ENCODE peak calls at places on chromosome 12, in ten cellular contexts. Z is AML-193; Q is GM04504; P is skeletal muscle cell; N is stromal cell of bone marrow; A is GM20000; K is stimulated activated CD4-positive, alpha-beta T cell treated with anti-CD3 and anti-CD28 coated beads, Interleukin-2, amount 100 ng/mL, for 24 hours; J is A172; M is ELR; O is hypothalamus. H is an unnamed sample.

GRCh38 chr12:109020750-109021380 is at the start of gene SVOP:
- DNase-seq in Z (no peak), Q (peak; percentile 40), P (peak; percentile 43), N (peak; percentile 39), A (peak; percentile 28), K (peak; percentile 54), J (peak; percentile 64), M (peak; percentile 76), O (peak; percentile 80), H (peak; percentile 3)

GRCh38 chr12:52924764-52925716 is 20.2 kb upstream of the KRT8 start:
- DNase-seq in Z (no peak), Q (no peak), P (peak; percentile 50), N (no peak), A (no peak), K (no peak), J (peak; percentile 98), M (peak; percentile 94), O (no peak), H (no peak)

GRCh38 chr12:99983721-99984258 is 946 bp downstream of the ANKS1B start:
- DNase-seq in Z (no peak), Q (no peak), P (no peak), N (no peak), A (peak; percentile 30), K (no peak), J (no peak), M (no peak), O (peak; percentile 7), H (no peak)

GRCh38 chr12:74349925-74350324 is 187.7 kb upstream of the ATXN7L3B start:
- DNase-seq in Z (no peak), Q (no peak), P (no peak), N (no peak), A (no peak), K (no peak), J (no peak), M (no peak), O (no peak), H (no peak)

GRCh38 chr12:70933133-70933532 is 12.6 kb upstream of the PTPRR start:
- DNase-seq in Z (no peak), Q (no peak), P (no peak), N (no peak), A (no peak), K (no peak), J (no peak), M (no peak), O (no peak), H (no peak)

GRCh38 chr12:42213954-42214426 is 24.1 kb downstream of the YAF2 start:
- DNase-seq in Z (no peak), Q (no peak), P (no peak), N (no peak), A (no peak), K (no peak), J (no peak), M (no peak), O (no peak), H (no peak)

GRCh38 chr12:19946549-19946948 is 421.8 kb upstream of the PDE3A start:
- DNase-seq in Z (no peak), Q (peak; percentile 83), P (peak; percentile 98), N (peak; percentile 98), A (no peak), K (no peak), J (peak; percentile 82), M (peak; percentile 78), O (no peak), H (no peak)

GRCh38 chr12:47938093-47938492 is 25.3 kb upstream of the TMEM106C start:
- DNase-seq in Z (no peak), Q (no peak), P (no peak), N (no peak), A (no peak), K (no peak), J (peak; percentile 86), M (peak; percentile 63), O (no peak), H (no peak)

GRCh38 chr12:65168606-65169310 is 625 bp upstream of the LEMD3 start:
- DNase-seq in Z (no peak), Q (no peak), P (no peak), N (no peak), A (peak; percentile 25), K (no peak), J (no peak), M (peak; percentile 19), O (no peak), H (no peak)

GRCh38 chr12:49108958-49109404 is 1.7 kb downstream of the LMBR1L start:
- DNase-seq in Z (peak; percentile 46), Q (no peak), P (no peak), N (no peak), A (no peak), K (no peak), J (no peak), M (peak; percentile 37), O (no peak), H (no peak)

GRCh38 chr12:108129017-108129812 is at the start of gene WSCD2:
- DNase-seq in Z (no peak), Q (no peak), P (no peak), N (peak; percentile 10), A (no peak), K (peak; percentile 29), J (peak; percentile 11), M (peak; percentile 9), O (peak; percentile 55), H (no peak)

GRCh38 chr12:126076515-126076914 is 1011.3 kb downstream of the AACS start:
- DNase-seq in Z (no peak), Q (no peak), P (no peak), N (no peak), A (no peak), K (no peak), J (no peak), M (no peak), O (no peak), H (no peak)

GRCh38 chr12:131690320-131690719 is 20.6 kb upstream of the SFSWAP start:
- DNase-seq in Z (no peak), Q (no peak), P (no peak), N (no peak), A (no peak), K (no peak), J (no peak), M (no peak), O (no peak), H (no peak)

GRCh38 chr12:98999569-98999968 is 354.5 kb downstream of the APAF1 start:
- DNase-seq in Z (no peak), Q (no peak), P (no peak), N (no peak), A (no peak), K (no peak), J (no peak), M (no peak), O (no peak), H (no peak)

GRCh38 chr12:127284870-127285431 is 982.0 kb upstream of the TMEM132C start:
- DNase-seq in Z (no peak), Q (peak; percentile 94), P (peak; percentile 99), N (peak; percentile 98), A (no peak), K (no peak), J (peak; percentile 83), M (peak; percentile 93), O (no peak), H (no peak)

GRCh38 chr12:12185424-12185823 is 81.4 kb downstream of the LRP6 start:
- DNase-seq in Z (no peak), Q (no peak), P (no peak), N (no peak), A (no peak), K (no peak), J (no peak), M (no peak), O (no peak), H (no peak)